ENCODE peak calls at places on chromosomes 6 and 20, in ten cellular contexts. One of them, this sample, is unnamed.

GRCh38 chr20:706366-706885 is 30.8 kb upstream of the SCRT2 start:
- DNase-seq in uterus: no peak
- DNase-seq in testis: no peak
- DNase-seq in PC-9: no peak
- DNase-seq in heart right ventricle: no peak
- DNase-seq in SJSA1: no peak
- DNase-seq in CD4-positive, alpha-beta memory T cell: no peak
- DNase-seq in lower lobe of right lung: no peak
- DNase-seq in hepatocyte: no peak
- DNase-seq in A549: no peak
- DNase-seq in this sample: no peak

GRCh38 chr20:53126185-53126584 is 154.0 kb downstream of the TSHZ2 start:
- DNase-seq in SJSA1: no peak
- DNase-seq in A549: no peak
- DNase-seq in CD4-positive, alpha-beta memory T cell: no peak
- DNase-seq in testis: no peak
- DNase-seq in heart right ventricle: no peak
- DNase-seq in PC-9: no peak
- DNase-seq in lower lobe of right lung: no peak
- DNase-seq in hepatocyte: no peak
- DNase-seq in uterus: no peak
- DNase-seq in this sample: no peak

GRCh38 chr6:157012355-157012754 is 235.2 kb downstream of the ARID1B start:
- DNase-seq in CD4-positive, alpha-beta memory T cell: no peak
- DNase-seq in uterus: no peak
- DNase-seq in heart right ventricle: no peak
- DNase-seq in lower lobe of right lung: no peak
- DNase-seq in hepatocyte: no peak
- DNase-seq in SJSA1: no peak
- DNase-seq in testis: no peak
- DNase-seq in PC-9: no peak
- DNase-seq in A549: no peak
- DNase-seq in this sample: no peak

GRCh38 chr20:49983848-49984408 is 1.1 kb downstream of the SNAI1 start:
- DNase-seq in CD4-positive, alpha-beta memory T cell: no peak
- DNase-seq in heart right ventricle: no peak
- DNase-seq in hepatocyte: no peak
- DNase-seq in testis: peak; percentile 37
- DNase-seq in SJSA1: peak; percentile 64
- DNase-seq in A549: no peak
- DNase-seq in PC-9: no peak
- DNase-seq in uterus: no peak
- DNase-seq in lower lobe of right lung: no peak
- DNase-seq in this sample: peak; percentile 57

GRCh38 chr6:96542702-96543101 is 20.2 kb upstream of the FHL5 start:
- DNase-seq in uterus: no peak
- DNase-seq in SJSA1: no peak
- DNase-seq in PC-9: no peak
- DNase-seq in testis: no peak
- DNase-seq in lower lobe of right lung: no peak
- DNase-seq in hepatocyte: peak; percentile 15
- DNase-seq in CD4-positive, alpha-beta memory T cell: no peak
- DNase-seq in A549: peak; percentile 2
- DNase-seq in heart right ventricle: no peak
- DNase-seq in this sample: no peak

GRCh38 chr6:94350833-94351232 is 931.5 kb upstream of the EPHA7 start:
- DNase-seq in hepatocyte: no peak
- DNase-seq in PC-9: no peak
- DNase-seq in heart right ventricle: no peak
- DNase-seq in CD4-positive, alpha-beta memory T cell: no peak
- DNase-seq in SJSA1: no peak
- DNase-seq in A549: no peak
- DNase-seq in lower lobe of right lung: no peak
- DNase-seq in testis: no peak
- DNase-seq in uterus: no peak
- DNase-seq in this sample: no peak

GRCh38 chr20:47676912-47677311 is 108.4 kb downstream of the SULF2 start:
- DNase-seq in CD4-positive, alpha-beta memory T cell: no peak
- DNase-seq in lower lobe of right lung: no peak
- DNase-seq in hepatocyte: no peak
- DNase-seq in PC-9: no peak
- DNase-seq in testis: no peak
- DNase-seq in A549: no peak
- DNase-seq in uterus: no peak
- DNase-seq in SJSA1: no peak
- DNase-seq in heart right ventricle: no peak
- DNase-seq in this sample: no peak

GRCh38 chr6:36029464-36029863 is 1.9 kb downstream of the MAPK14 start:
- DNase-seq in hepatocyte: no peak
- DNase-seq in A549: peak; percentile 4
- DNase-seq in heart right ventricle: no peak
- DNase-seq in SJSA1: no peak
- DNase-seq in CD4-positive, alpha-beta memory T cell: no peak
- DNase-seq in testis: no peak
- DNase-seq in PC-9: no peak
- DNase-seq in uterus: no peak
- DNase-seq in lower lobe of right lung: no peak
- DNase-seq in this sample: no peak

GRCh38 chr6:62775427-62776022 is 435.7 kb upstream of the FKBP1C start:
- DNase-seq in CD4-positive, alpha-beta memory T cell: no peak
- DNase-seq in hepatocyte: peak; percentile 51
- DNase-seq in PC-9: no peak
- DNase-seq in testis: no peak
- DNase-seq in heart right ventricle: no peak
- DNase-seq in uterus: no peak
- DNase-seq in lower lobe of right lung: no peak
- DNase-seq in A549: peak; percentile 12
- DNase-seq in SJSA1: no peak
- DNase-seq in this sample: no peak

GRCh38 chr20:431012-431904 is 23.2 kb downstream of the RBCK1 start:
- DNase-seq in PC-9: peak; percentile 75
- DNase-seq in A549: peak; percentile 95
- DNase-seq in heart right ventricle: peak; percentile 47
- DNase-seq in uterus: peak; percentile 35
- DNase-seq in testis: peak; percentile 83
- DNase-seq in hepatocyte: peak; percentile 81
- DNase-seq in lower lobe of right lung: no peak
- DNase-seq in SJSA1: peak; percentile 19
- DNase-seq in CD4-positive, alpha-beta memory T cell: no peak
- DNase-seq in this sample: peak; percentile 74

GRCh38 chr20:5918856-5919633 is 31.3 kb downstream of the TRMT6 start:
- DNase-seq in SJSA1: peak; percentile 18
- DNase-seq in testis: no peak
- DNase-seq in uterus: no peak
- DNase-seq in CD4-positive, alpha-beta memory T cell: peak; percentile 52
- DNase-seq in heart right ventricle: no peak
- DNase-seq in PC-9: no peak
- DNase-seq in A549: peak; percentile 56
- DNase-seq in hepatocyte: no peak
- DNase-seq in lower lobe of right lung: no peak
- DNase-seq in this sample: no peak

GRCh38 chr20:19560876-19561480 is 197.1 kb upstream of the RIN2 start:
- DNase-seq in A549: no peak
- DNase-seq in heart right ventricle: no peak
- DNase-seq in lower lobe of right lung: no peak
- DNase-seq in SJSA1: no peak
- DNase-seq in uterus: peak; percentile 17
- DNase-seq in testis: no peak
- DNase-seq in CD4-positive, alpha-beta memory T cell: no peak
- DNase-seq in PC-9: no peak
- DNase-seq in hepatocyte: no peak
- DNase-seq in this sample: no peak

DNA sequence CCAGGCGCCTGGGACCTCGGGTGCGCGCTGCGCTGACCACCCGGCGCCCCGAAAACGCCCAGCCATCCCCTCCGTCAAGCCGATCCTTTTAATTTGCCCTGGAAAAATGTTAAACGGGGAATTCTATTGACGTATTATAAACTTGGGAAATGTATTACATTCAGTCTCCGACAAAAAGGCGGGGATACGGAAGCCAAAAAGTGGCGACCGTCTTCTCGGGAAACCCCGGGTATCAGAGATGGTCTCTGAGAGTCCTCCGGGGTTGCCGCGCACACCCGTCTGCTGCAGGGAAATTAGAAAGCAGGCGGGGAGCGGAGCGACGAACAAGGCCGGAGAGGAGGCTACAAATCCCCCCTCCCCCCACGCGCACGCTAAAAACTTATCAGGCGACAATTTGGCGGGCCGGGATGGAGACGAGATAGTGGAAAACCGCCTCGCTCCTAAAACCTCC is 1.5 kb downstream of the SALL4 start:
- DNase-seq in SJSA1: peak; percentile 26
- DNase-seq in CD4-positive, alpha-beta memory T cell: no peak
- DNase-seq in heart right ventricle: peak; percentile 10
- DNase-seq in A549: peak; percentile 42
- DNase-seq in PC-9: peak; percentile 20
- DNase-seq in testis: peak; percentile 51
- DNase-seq in hepatocyte: peak; percentile 59
- DNase-seq in uterus: no peak
- DNase-seq in lower lobe of right lung: no peak
- DNase-seq in this sample: no peak
- H3K27ac ChIP-seq in SJSA1: no peak overlapping the region
- H3K27ac ChIP-seq in CD4-positive, alpha-beta memory T cell: no peak overlapping the region
- H3K27ac ChIP-seq in heart right ventricle: no peak overlapping the region
- H3K27ac ChIP-seq in A549: peak overlapping the region; percentile 96
- H3K27ac ChIP-seq in PC-9: peak overlapping the region; percentile 56
- H3K27ac ChIP-seq in testis: peak overlapping the region; percentile 1
- H3K27ac ChIP-seq in hepatocyte: peak overlapping the region; percentile 87
- H3K27ac ChIP-seq in uterus: no peak overlapping the region
- H3K27ac ChIP-seq in lower lobe of right lung: no peak overlapping the region
- H3K27ac ChIP-seq in this sample: no peak overlapping the region

DNA sequence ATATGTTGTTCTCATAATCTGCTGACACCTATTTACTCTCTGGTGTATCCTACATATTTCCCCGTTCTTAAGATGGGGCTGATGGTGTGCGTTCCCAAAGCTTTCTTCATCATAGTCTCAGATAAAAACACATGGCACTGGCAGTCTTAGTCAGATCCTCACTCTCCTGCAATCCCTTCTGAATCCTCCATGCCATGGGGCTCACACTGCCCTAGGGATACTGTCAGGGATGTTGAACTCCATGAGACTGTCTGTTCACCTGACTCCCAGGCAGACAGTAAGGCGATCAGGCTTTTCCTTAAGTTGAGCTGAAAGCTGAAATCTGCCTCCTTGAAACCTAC is 76.0 kb downstream of the SLX4IP start:
- DNase-seq in heart right ventricle: no peak
- DNase-seq in A549: no peak
- DNase-seq in CD4-positive, alpha-beta memory T cell: no peak
- DNase-seq in PC-9: no peak
- DNase-seq in uterus: no peak
- DNase-seq in SJSA1: no peak
- DNase-seq in testis: no peak
- DNase-seq in hepatocyte: peak; percentile 18
- DNase-seq in lower lobe of right lung: no peak
- DNase-seq in this sample: no peak
- H3K4me1 ChIP-seq in heart right ventricle: peaks cover 43% of the 10 kb centered on the region
- H3K4me1 ChIP-seq in A549: peaks cover 72% of the 10 kb centered on the region
- H3K4me1 ChIP-seq in CD4-positive, alpha-beta memory T cell: peaks cover 15% of the 10 kb centered on the region
- H3K4me1 ChIP-seq in PC-9: peaks cover 17% of the 10 kb centered on the region
- H3K4me1 ChIP-seq in uterus: peaks cover 17% of the 10 kb centered on the region
- H3K4me1 ChIP-seq in SJSA1: peaks cover 63% of the 10 kb centered on the region
- H3K4me1 ChIP-seq in testis: peaks cover 46% of the 10 kb centered on the region
- H3K4me1 ChIP-seq in hepatocyte: peaks cover 55% of the 10 kb centered on the region
- H3K4me1 ChIP-seq in lower lobe of right lung: peaks cover 53% of the 10 kb centered on the region
- H3K4me1 ChIP-seq in this sample: peaks cover under 1% of the 10 kb centered on the region

GRCh38 chr6:42007286-42007685 is 43.0 kb upstream of the TAF8 start:
- DNase-seq in hepatocyte: no peak
- DNase-seq in PC-9: no peak
- DNase-seq in SJSA1: no peak
- DNase-seq in heart right ventricle: no peak
- DNase-seq in CD4-positive, alpha-beta memory T cell: no peak
- DNase-seq in lower lobe of right lung: no peak
- DNase-seq in uterus: no peak
- DNase-seq in testis: no peak
- DNase-seq in A549: no peak
- DNase-seq in this sample: no peak
- H3K27ac ChIP-seq in hepatocyte: no peak overlapping the region
- H3K27ac ChIP-seq in PC-9: no peak overlapping the region
- H3K27ac ChIP-seq in SJSA1: no peak overlapping the region
- H3K27ac ChIP-seq in heart right ventricle: no peak overlapping the region
- H3K27ac ChIP-seq in CD4-positive, alpha-beta memory T cell: no peak overlapping the region
- H3K27ac ChIP-seq in lower lobe of right lung: peak overlapping the region; percentile 53
- H3K27ac ChIP-seq in uterus: no peak overlapping the region
- H3K27ac ChIP-seq in testis: no peak overlapping the region
- H3K27ac ChIP-seq in A549: no peak overlapping the region
- H3K27ac ChIP-seq in this sample: no peak overlapping the region

GRCh38 chr20:8150591-8150990 is 18.5 kb downstream of the PLCB1 start:
- DNase-seq in A549: no peak
- DNase-seq in lower lobe of right lung: no peak
- DNase-seq in hepatocyte: no peak
- DNase-seq in testis: no peak
- DNase-seq in uterus: no peak
- DNase-seq in CD4-positive, alpha-beta memory T cell: no peak
- DNase-seq in PC-9: no peak
- DNase-seq in SJSA1: no peak
- DNase-seq in heart right ventricle: no peak
- DNase-seq in this sample: no peak
- H3K4me1 ChIP-seq in A549: peaks cover 16% of the 10 kb centered on the region
- H3K4me1 ChIP-seq in lower lobe of right lung: peaks cover 30% of the 10 kb centered on the region
- H3K4me1 ChIP-seq in hepatocyte: peaks cover 9% of the 10 kb centered on the region
- H3K4me1 ChIP-seq in testis: no peaks in the 10 kb centered on the region
- H3K4me1 ChIP-seq in uterus: peaks cover 5% of the 10 kb centered on the region
- H3K4me1 ChIP-seq in CD4-positive, alpha-beta memory T cell: peaks cover 51% of the 10 kb centered on the region
- H3K4me1 ChIP-seq in PC-9: no peaks in the 10 kb centered on the region
- H3K4me1 ChIP-seq in SJSA1: no peaks in the 10 kb centered on the region
- H3K4me1 ChIP-seq in heart right ventricle: peaks cover 62% of the 10 kb centered on the region
- H3K4me1 ChIP-seq in this sample: no peaks in the 10 kb centered on the region

DNA sequence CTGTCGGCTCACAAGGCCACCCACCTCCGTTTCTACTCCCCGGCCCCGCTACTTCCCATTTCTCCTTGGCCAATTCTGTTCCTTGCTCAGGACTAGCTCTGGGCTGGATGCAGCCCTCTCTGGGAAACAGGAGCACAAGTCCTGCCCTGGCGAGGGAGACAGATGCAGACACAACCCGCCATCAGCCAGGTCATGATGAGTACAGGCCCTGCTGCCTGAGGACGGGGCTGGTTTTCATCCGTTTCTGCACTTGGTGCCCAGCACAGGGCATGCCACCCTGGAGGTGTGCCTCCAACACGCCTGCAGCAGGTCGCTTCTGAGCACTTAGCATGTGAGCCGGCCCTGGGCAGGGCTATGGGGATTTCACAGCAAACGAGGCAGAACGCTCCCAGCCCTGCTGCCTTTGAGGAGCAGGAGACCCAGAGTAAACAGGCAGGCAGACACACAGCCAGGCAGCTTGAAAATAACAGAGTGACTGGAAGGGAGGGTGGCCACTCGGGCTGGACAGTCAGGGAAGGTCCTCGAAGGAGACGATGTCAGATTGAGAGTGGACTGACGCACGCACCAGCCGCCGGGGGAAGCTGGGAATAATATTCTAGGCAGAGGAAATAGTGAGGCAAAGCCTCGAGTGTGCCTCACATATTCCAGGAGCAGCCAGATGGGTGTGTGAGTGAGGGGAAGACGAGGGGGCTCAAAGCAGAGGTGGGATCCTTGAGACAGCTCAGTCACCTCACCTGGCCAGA is 21.2 kb upstream of the VSTM2L start:
- DNase-seq in uterus: no peak
- DNase-seq in heart right ventricle: no peak
- DNase-seq in lower lobe of right lung: no peak
- DNase-seq in A549: no peak
- DNase-seq in PC-9: no peak
- DNase-seq in testis: no peak
- DNase-seq in SJSA1: no peak
- DNase-seq in CD4-positive, alpha-beta memory T cell: no peak
- DNase-seq in hepatocyte: no peak
- DNase-seq in this sample: no peak
- H3K27ac ChIP-seq in uterus: no peak overlapping the region
- H3K27ac ChIP-seq in heart right ventricle: no peak overlapping the region
- H3K27ac ChIP-seq in lower lobe of right lung: no peak overlapping the region
- H3K27ac ChIP-seq in A549: no peak overlapping the region
- H3K27ac ChIP-seq in PC-9: no peak overlapping the region
- H3K27ac ChIP-seq in testis: no peak overlapping the region
- H3K27ac ChIP-seq in SJSA1: no peak overlapping the region
- H3K27ac ChIP-seq in CD4-positive, alpha-beta memory T cell: no peak overlapping the region
- H3K27ac ChIP-seq in hepatocyte: no peak overlapping the region
- H3K27ac ChIP-seq in this sample: no peak overlapping the region

This sample was measured in aorta.